ENCODE peak calls at places on chromosome 22, in nine cellular contexts. One of them, this sample, is unnamed.

GRCh38 chr22:31753005-31753633 is 700 bp upstream of the DEPDC5 start:
- DNase-seq in cardiac fibroblast: no peak
- DNase-seq in HFF-Myc: no peak
- DNase-seq in epithelial cell of esophagus: peak; percentile 64
- DNase-seq in brain microvascular endothelial cell: no peak
- DNase-seq in NB4: peak; percentile 90
- DNase-seq in PC-3: peak; percentile 5
- DNase-seq in fibroblast of pulmonary artery: no peak
- DNase-seq in sigmoid colon: peak; percentile 70
- DNase-seq in this sample: no peak

GRCh38 chr22:38243007-38243775 is 29.6 kb downstream of the TMEM184B start:
- DNase-seq in cardiac fibroblast: peak; percentile 55
- DNase-seq in sigmoid colon: no peak
- DNase-seq in NB4: no peak
- DNase-seq in fibroblast of pulmonary artery: peak; percentile 57
- DNase-seq in PC-3: no peak
- DNase-seq in brain microvascular endothelial cell: peak; percentile 49
- DNase-seq in HFF-Myc: no peak
- DNase-seq in epithelial cell of esophagus: peak; percentile 47
- DNase-seq in this sample: peak; percentile 27

GRCh38 chr22:44741929-44742328 is 10.4 kb upstream of the ARHGAP8 start:
- DNase-seq in PC-3: no peak
- DNase-seq in cardiac fibroblast: no peak
- DNase-seq in brain microvascular endothelial cell: no peak
- DNase-seq in HFF-Myc: no peak
- DNase-seq in fibroblast of pulmonary artery: no peak
- DNase-seq in epithelial cell of esophagus: no peak
- DNase-seq in NB4: no peak
- DNase-seq in sigmoid colon: no peak
- DNase-seq in this sample: no peak

GRCh38 chr22:39242809-39243442 is 1.9 kb downstream of the PDGFB start:
- DNase-seq in PC-3: peak; percentile 73
- DNase-seq in sigmoid colon: no peak
- DNase-seq in brain microvascular endothelial cell: no peak
- DNase-seq in HFF-Myc: no peak
- DNase-seq in fibroblast of pulmonary artery: no peak
- DNase-seq in NB4: no peak
- DNase-seq in epithelial cell of esophagus: peak; percentile 54
- DNase-seq in cardiac fibroblast: peak; percentile 33
- DNase-seq in this sample: no peak

GRCh38 chr22:18029686-18030267 is 5.4 kb upstream of the MICAL3 start:
- DNase-seq in HFF-Myc: no peak
- DNase-seq in PC-3: no peak
- DNase-seq in fibroblast of pulmonary artery: no peak
- DNase-seq in brain microvascular endothelial cell: no peak
- DNase-seq in sigmoid colon: no peak
- DNase-seq in epithelial cell of esophagus: no peak
- DNase-seq in cardiac fibroblast: no peak
- DNase-seq in NB4: no peak
- DNase-seq in this sample: no peak

GRCh38 chr22:30204742-30205111 is 41.8 kb downstream of the LIF start:
- DNase-seq in NB4: no peak
- DNase-seq in fibroblast of pulmonary artery: peak; percentile 86
- DNase-seq in cardiac fibroblast: peak; percentile 78
- DNase-seq in sigmoid colon: no peak
- DNase-seq in epithelial cell of esophagus: peak; percentile 54
- DNase-seq in HFF-Myc: peak; percentile 56
- DNase-seq in brain microvascular endothelial cell: no peak
- DNase-seq in PC-3: no peak
- DNase-seq in this sample: peak; percentile 91

GRCh38 chr22:32271389-32271788 is 16.2 kb upstream of the SLC5A4 start:
- DNase-seq in cardiac fibroblast: no peak
- DNase-seq in sigmoid colon: no peak
- DNase-seq in HFF-Myc: no peak
- DNase-seq in PC-3: no peak
- DNase-seq in brain microvascular endothelial cell: no peak
- DNase-seq in NB4: no peak
- DNase-seq in fibroblast of pulmonary artery: no peak
- DNase-seq in epithelial cell of esophagus: no peak
- DNase-seq in this sample: no peak

GRCh38 chr22:23496445-23496833 is 83.7 kb downstream of the IGLL1 start:
- DNase-seq in brain microvascular endothelial cell: no peak
- DNase-seq in fibroblast of pulmonary artery: no peak
- DNase-seq in epithelial cell of esophagus: no peak
- DNase-seq in cardiac fibroblast: no peak
- DNase-seq in NB4: no peak
- DNase-seq in HFF-Myc: no peak
- DNase-seq in sigmoid colon: peak; percentile 26
- DNase-seq in PC-3: no peak
- DNase-seq in this sample: no peak

GRCh38 chr22:41217553-41218157 is 12.5 kb downstream of the L3MBTL2 start:
- DNase-seq in brain microvascular endothelial cell: peak; percentile 38
- DNase-seq in NB4: peak; percentile 92
- DNase-seq in epithelial cell of esophagus: peak; percentile 87
- DNase-seq in fibroblast of pulmonary artery: peak; percentile 96
- DNase-seq in sigmoid colon: peak; percentile 90
- DNase-seq in cardiac fibroblast: peak; percentile 93
- DNase-seq in PC-3: no peak
- DNase-seq in HFF-Myc: no peak
- DNase-seq in this sample: peak; percentile 96

DNA sequence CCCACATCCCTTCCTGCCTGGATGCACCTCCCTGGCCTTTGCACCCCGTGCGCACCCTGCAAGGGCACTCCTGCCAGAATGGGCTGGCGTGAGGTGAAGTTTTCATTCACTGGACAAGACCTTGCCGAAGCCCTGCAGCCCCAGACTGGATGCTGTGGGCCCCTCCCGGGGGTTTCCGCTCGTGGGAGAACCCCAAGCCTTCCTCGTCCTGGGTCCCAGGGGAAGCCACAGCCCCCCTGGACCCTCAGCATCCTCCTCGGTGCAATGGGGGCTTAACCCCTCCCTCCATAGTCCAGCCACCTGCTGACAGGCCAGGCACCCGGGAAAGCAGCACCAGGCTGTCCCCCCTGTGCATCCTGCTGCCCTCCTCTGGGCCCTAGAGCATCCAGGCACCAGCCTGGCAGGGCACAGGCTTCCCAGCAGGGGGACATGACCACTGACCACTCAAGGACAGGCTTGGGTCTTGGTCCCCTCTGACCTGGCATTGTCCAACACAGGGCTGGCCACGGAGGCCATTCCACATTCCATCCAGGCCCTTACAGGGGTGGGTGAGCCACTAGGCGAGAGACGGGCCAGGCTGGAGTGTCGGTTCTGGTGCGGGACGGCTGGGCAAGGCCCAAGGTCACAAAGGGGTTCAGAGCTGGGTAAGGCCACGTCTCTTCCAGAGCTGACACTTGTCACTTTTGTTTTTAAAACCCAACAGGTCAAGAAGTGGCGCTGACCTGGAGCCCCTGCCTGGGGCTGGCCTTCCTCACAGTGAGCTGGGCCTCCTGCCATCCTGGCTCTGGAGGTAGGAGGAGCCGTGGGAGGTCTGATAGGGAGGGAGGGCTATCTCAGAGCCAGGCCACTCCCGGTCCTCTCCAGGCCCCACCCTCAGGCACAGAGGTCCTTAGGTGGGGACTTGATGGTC is 41.5 kb upstream of the PPARA start:
- DNase-seq in sigmoid colon: peak; percentile 87
- DNase-seq in cardiac fibroblast: peak; percentile 63
- DNase-seq in NB4: peak; percentile 40
- DNase-seq in PC-3: peak; percentile 34
- DNase-seq in fibroblast of pulmonary artery: peak; percentile 31
- DNase-seq in HFF-Myc: no peak
- DNase-seq in brain microvascular endothelial cell: no peak
- DNase-seq in epithelial cell of esophagus: peak; percentile 55
- DNase-seq in this sample: no peak
- TF ChIP-seq CTCF in sigmoid colon: no peak
- TF ChIP-seq CTCF in cardiac fibroblast: no peak
- TF ChIP-seq CTCF in NB4: no peak
- TF ChIP-seq CTCF in PC-3: no peak
- TF ChIP-seq CTCF in fibroblast of pulmonary artery: no peak
- TF ChIP-seq CTCF in HFF-Myc: no peak
- TF ChIP-seq CTCF in brain microvascular endothelial cell: peak; percentile 26
- TF ChIP-seq CTCF in epithelial cell of esophagus: no peak
- TF ChIP-seq CTCF in this sample: peak; percentile 7

DNA sequence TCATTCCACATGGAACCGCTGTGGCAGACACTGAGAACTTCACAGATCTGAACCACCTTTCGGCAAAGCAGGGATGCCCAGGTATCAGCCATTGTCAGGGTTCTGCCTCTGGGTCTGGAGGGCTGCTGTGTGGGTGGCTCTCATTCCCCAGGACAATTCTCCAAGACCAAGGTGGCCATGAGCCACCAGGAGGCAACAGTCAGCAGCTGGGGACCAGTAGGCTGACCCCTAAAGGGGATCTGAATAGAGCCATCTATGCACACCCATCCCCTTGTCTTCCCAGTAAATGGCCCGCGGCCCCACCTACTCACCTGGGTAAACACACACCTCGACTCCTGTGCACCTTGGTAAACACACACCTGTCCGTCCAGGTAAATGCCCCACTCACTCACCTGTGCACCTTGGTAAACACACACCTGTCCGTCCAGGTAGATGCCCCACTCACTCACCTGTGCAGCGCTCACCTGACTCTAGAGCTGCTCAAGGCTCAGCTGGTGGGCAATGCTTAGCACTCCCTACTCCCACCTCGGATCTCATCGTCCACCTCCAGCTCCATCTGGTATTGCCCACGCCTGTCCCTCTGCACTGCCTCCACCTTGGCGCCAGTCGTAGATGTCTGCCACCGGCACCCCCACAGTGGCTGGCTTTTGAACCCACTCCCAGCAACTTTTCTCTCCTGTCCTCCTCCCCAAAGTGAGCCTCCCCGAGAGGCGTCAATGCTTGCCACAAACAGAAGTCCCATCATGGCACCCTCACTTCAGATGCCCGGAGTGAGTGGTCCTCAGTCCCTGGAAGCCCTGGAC is 10.2 kb downstream of the SLC25A1 start:
- DNase-seq in NB4: no peak
- DNase-seq in cardiac fibroblast: no peak
- DNase-seq in HFF-Myc: no peak
- DNase-seq in PC-3: no peak
- DNase-seq in brain microvascular endothelial cell: no peak
- DNase-seq in epithelial cell of esophagus: no peak
- DNase-seq in sigmoid colon: no peak
- DNase-seq in fibroblast of pulmonary artery: no peak
- DNase-seq in this sample: no peak
- TF ChIP-seq CTCF in NB4: peak; percentile 33
- TF ChIP-seq CTCF in cardiac fibroblast: no peak
- TF ChIP-seq CTCF in HFF-Myc: no peak
- TF ChIP-seq CTCF in PC-3: peak; percentile 27
- TF ChIP-seq CTCF in brain microvascular endothelial cell: peak; percentile 18
- TF ChIP-seq CTCF in epithelial cell of esophagus: peak; percentile 10
- TF ChIP-seq CTCF in sigmoid colon: no peak
- TF ChIP-seq CTCF in fibroblast of pulmonary artery: no peak
- TF ChIP-seq CTCF in this sample: no peak

DNA sequence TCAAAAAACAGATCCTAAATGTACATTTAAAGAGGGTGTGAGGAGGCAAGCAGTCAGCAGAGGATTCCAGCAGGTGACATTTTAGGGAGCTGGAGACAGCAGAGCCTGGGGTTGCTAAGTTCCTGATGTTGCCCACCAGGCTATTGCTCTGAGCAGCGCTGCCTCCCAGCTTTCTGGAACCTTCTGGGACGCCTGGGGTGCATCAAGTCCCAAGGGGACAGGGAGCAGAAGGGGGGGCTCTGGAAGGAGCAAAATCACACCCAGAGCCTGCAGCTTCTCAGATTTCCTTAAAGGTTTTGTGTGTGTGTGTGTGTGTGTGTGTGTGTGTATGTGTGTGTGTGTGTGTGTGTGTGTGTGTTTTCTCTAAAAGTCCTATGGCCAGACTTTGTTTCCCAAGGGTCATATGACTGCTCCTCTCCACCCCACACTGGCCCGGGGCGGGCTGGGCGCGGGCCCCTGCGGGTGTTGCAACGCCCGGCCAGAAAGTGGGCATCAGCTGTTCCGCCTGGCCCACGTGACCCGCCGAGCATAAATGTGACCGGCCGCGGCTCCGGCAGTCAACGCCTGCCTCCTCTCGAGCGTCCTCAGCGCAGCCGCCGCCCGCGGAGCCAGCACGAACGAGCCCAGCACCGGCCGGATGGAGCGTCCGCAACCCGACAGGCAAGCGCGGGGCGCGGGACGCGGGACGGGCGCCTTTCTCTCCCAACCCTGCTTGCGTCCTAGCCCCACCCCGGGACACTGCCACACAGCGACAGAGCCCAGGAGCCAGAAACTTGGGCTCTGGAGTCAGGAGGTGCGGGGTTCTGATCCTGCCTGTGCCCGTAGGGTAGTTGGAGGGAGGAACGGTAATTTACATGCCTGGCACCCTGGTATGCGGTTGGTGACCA is at the start of gene HMOX1:
- DNase-seq in PC-3: peak; percentile 71
- DNase-seq in brain microvascular endothelial cell: peak; percentile 70
- DNase-seq in HFF-Myc: peak; percentile 20
- DNase-seq in fibroblast of pulmonary artery: peak; percentile 94
- DNase-seq in epithelial cell of esophagus: peak; percentile 85
- DNase-seq in sigmoid colon: peak; percentile 97
- DNase-seq in cardiac fibroblast: peak; percentile 91
- DNase-seq in NB4: peak; percentile 87
- DNase-seq in this sample: peak; percentile 86
- TF ChIP-seq CTCF in PC-3: peak; percentile 10
- TF ChIP-seq CTCF in brain microvascular endothelial cell: peak; percentile 13
- TF ChIP-seq CTCF in HFF-Myc: no peak
- TF ChIP-seq CTCF in fibroblast of pulmonary artery: no peak
- TF ChIP-seq CTCF in epithelial cell of esophagus: no peak
- TF ChIP-seq CTCF in sigmoid colon: peak; percentile 21
- TF ChIP-seq CTCF in cardiac fibroblast: no peak
- TF ChIP-seq CTCF in NB4: no peak
- TF ChIP-seq CTCF in this sample: no peak

DNA sequence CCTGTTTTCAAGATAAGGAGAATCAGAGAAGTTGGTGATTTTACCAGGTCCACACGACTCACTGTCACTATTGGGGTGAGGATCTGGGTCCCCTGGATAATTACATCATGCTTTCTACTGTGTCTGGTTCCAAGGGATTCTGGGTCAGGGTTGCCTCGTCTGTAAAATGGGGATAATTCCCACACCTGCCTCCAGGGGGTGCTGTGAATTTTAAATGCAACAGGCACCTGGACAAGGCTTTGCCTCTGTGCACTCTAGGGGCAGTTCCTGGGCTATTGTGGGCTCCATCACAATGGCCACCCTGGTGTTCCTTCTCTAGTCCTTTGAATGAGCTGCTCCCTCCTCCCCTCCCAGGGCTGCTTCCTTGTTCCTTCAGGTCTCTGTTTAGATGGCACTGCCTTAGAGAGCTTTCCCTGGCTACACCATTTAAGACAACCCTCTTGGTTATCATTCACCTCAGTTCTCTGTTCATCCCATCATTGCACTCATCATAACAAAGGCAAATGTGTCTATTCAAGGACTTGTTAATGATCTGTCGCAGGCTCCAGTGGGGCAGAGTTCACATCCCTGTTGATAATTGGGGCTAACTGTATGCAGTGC is 178.6 kb downstream of the MIAT start:
- DNase-seq in brain microvascular endothelial cell: peak; percentile 40
- DNase-seq in HFF-Myc: peak; percentile 33
- DNase-seq in epithelial cell of esophagus: peak; percentile 53
- DNase-seq in cardiac fibroblast: peak; percentile 69
- DNase-seq in PC-3: peak; percentile 45
- DNase-seq in NB4: peak; percentile 50
- DNase-seq in sigmoid colon: no peak
- DNase-seq in fibroblast of pulmonary artery: peak; percentile 58
- DNase-seq in this sample: no peak
- TF ChIP-seq CTCF in brain microvascular endothelial cell: peak; percentile 73
- TF ChIP-seq CTCF in HFF-Myc: peak; percentile 75
- TF ChIP-seq CTCF in epithelial cell of esophagus: peak; percentile 62
- TF ChIP-seq CTCF in cardiac fibroblast: peak; percentile 72
- TF ChIP-seq CTCF in PC-3: peak; percentile 61
- TF ChIP-seq CTCF in NB4: peak; percentile 73
- TF ChIP-seq CTCF in sigmoid colon: peak; percentile 58
- TF ChIP-seq CTCF in fibroblast of pulmonary artery: peak; percentile 61
- TF ChIP-seq CTCF in this sample: peak; percentile 44

GRCh38 chr22:43110927-43111623 is 525 bp downstream of the BIK start:
- DNase-seq in brain microvascular endothelial cell: no peak
- DNase-seq in PC-3: peak; percentile 35
- DNase-seq in fibroblast of pulmonary artery: no peak
- DNase-seq in NB4: peak; percentile 46
- DNase-seq in HFF-Myc: no peak
- DNase-seq in epithelial cell of esophagus: peak; percentile 59
- DNase-seq in sigmoid colon: no peak
- DNase-seq in cardiac fibroblast: no peak
- DNase-seq in this sample: no peak
- TF ChIP-seq CTCF in brain microvascular endothelial cell: no peak
- TF ChIP-seq CTCF in PC-3: no peak
- TF ChIP-seq CTCF in fibroblast of pulmonary artery: no peak
- TF ChIP-seq CTCF in NB4: no peak
- TF ChIP-seq CTCF in HFF-Myc: no peak
- TF ChIP-seq CTCF in epithelial cell of esophagus: no peak
- TF ChIP-seq CTCF in sigmoid colon: no peak
- TF ChIP-seq CTCF in cardiac fibroblast: no peak
- TF ChIP-seq CTCF in this sample: no peak

This sample was measured in fibroblast of lung.